ENCODE peak calls at places on chromosome 15, in four cellular contexts. One of them, this sample, is unnamed.
A peak's percentile ranks its signal among the peaks of the same experiment; 100 is the strongest.

GRCh38 chr15:94691169-94691568 is 459.8 kb downstream of the MCTP2 start:
- DNase-seq in GM23338: no peak
- DNase-seq in testis: no peak
- DNase-seq in aorta: no peak
- DNase-seq in this sample: no peak

GRCh38 chr15:98057453-98057852 is 97.0 kb downstream of the ARRDC4 start:
- DNase-seq in GM23338: no peak
- DNase-seq in testis: no peak
- DNase-seq in aorta: no peak
- DNase-seq in this sample: no peak

GRCh38 chr15:98896002-98896721 is 111.4 kb downstream of the PGPEP1L start:
- DNase-seq in GM23338: no peak
- DNase-seq in testis: no peak
- DNase-seq in aorta: no peak
- DNase-seq in this sample: no peak

GRCh38 chr15:78365931-78366330 is 25.8 kb downstream of the CRABP1 start:
- DNase-seq in GM23338: no peak
- DNase-seq in testis: no peak
- DNase-seq in aorta: no peak
- DNase-seq in this sample: no peak

GRCh38 chr15:85276508-85276907 is 103.9 kb upstream of the AKAP13 start:
- DNase-seq in GM23338: no peak
- DNase-seq in testis: no peak
- DNase-seq in aorta: no peak
- DNase-seq in this sample: no peak

GRCh38 chr15:79067969-79068368 is 22.6 kb downstream of the RASGRF1 start:
- DNase-seq in GM23338: no peak
- DNase-seq in testis: no peak
- DNase-seq in aorta: no peak
- DNase-seq in this sample: no peak

GRCh38 chr15:49421991-49422390 is 1.1 kb upstream of the FGF7 start:
- DNase-seq in GM23338: peak; percentile 75
- DNase-seq in testis: peak; percentile 26
- DNase-seq in aorta: peak; percentile 53
- DNase-seq in this sample: peak; percentile 59

GRCh38 chr15:67836477-67836876 is 3.4 kb downstream of the RNU6-1 start:
- DNase-seq in GM23338: peak; percentile 85
- DNase-seq in testis: peak; percentile 65
- DNase-seq in aorta: no peak
- DNase-seq in this sample: peak; percentile 91

GRCh38 chr15:66401130-66402021 is 14.7 kb downstream of the MAP2K1 start:
- DNase-seq in GM23338: peak; percentile 75
- DNase-seq in testis: no peak
- DNase-seq in aorta: no peak
- DNase-seq in this sample: no peak

GRCh38 chr15:89419370-89419984 is 76.9 kb downstream of the RHCG start:
- DNase-seq in GM23338: peak; percentile 94
- DNase-seq in testis: peak; percentile 72
- DNase-seq in aorta: peak; percentile 60
- DNase-seq in this sample: peak; percentile 67

GRCh38 chr15:95141486-95141885 is 910.1 kb downstream of the MCTP2 start:
- DNase-seq in GM23338: no peak
- DNase-seq in testis: no peak
- DNase-seq in aorta: no peak
- DNase-seq in this sample: no peak

GRCh38 chr15:57494575-57494974 is 97.1 kb upstream of the MYZAP start:
- DNase-seq in GM23338: no peak
- DNase-seq in testis: no peak
- DNase-seq in aorta: no peak
- DNase-seq in this sample: no peak

GRCh38 chr15:21267686-21268395 is 172.5 kb downstream of the POTEB3 start:
- DNase-seq in GM23338: no peak
- DNase-seq in testis: no peak
- DNase-seq in aorta: no peak
- DNase-seq in this sample: peak; percentile 62

GRCh38 chr15:73697033-73697467 is 12.9 kb downstream of the CD276 start:
- DNase-seq in GM23338: peak; percentile 80
- DNase-seq in testis: peak; percentile 87
- DNase-seq in aorta: peak; percentile 94
- DNase-seq in this sample: peak; percentile 99

GRCh38 chr15:80217327-80217900 is 34.6 kb downstream of the CTXND1 start:
- DNase-seq in GM23338: no peak
- DNase-seq in testis: no peak
- DNase-seq in aorta: no peak
- DNase-seq in this sample: no peak

GRCh38 chr15:28992996-28993719 is 107.4 kb downstream of the APBA2 start:
- DNase-seq in GM23338: no peak
- DNase-seq in testis: peak; percentile 40
- DNase-seq in aorta: peak; percentile 37
- DNase-seq in this sample: no peak

GRCh38 chr15:60795889-60796288 is 316.9 kb upstream of the ICE2 start:
- DNase-seq in GM23338: no peak
- DNase-seq in testis: no peak
- DNase-seq in aorta: no peak
- DNase-seq in this sample: no peak

GRCh38 chr15:67914537-67915373 is 74.9 kb upstream of the RNU6-1 start:
- DNase-seq in GM23338: peak; percentile 61
- DNase-seq in testis: peak; percentile 72
- DNase-seq in aorta: peak; percentile 77
- DNase-seq in this sample: peak; percentile 51

GRCh38 chr15:74011610-74012009 is 17.1 kb downstream of the PML start:
- DNase-seq in GM23338: no peak
- DNase-seq in testis: peak; percentile 58
- DNase-seq in aorta: peak; percentile 72
- DNase-seq in this sample: no peak

GRCh38 chr15:85639752-85640381 is 154.9 kb downstream of the KLHL25 start:
- DNase-seq in GM23338: no peak
- DNase-seq in testis: no peak
- DNase-seq in aorta: no peak
- DNase-seq in this sample: no peak

GRCh38 chr15:41992803-41993190 is 20.4 kb upstream of the EHD4 start:
- DNase-seq in GM23338: no peak
- DNase-seq in testis: no peak
- DNase-seq in aorta: no peak
- DNase-seq in this sample: no peak

GRCh38 chr15:84953726-84954125 is 27.9 kb upstream of the PDE8A start:
- DNase-seq in GM23338: no peak
- DNase-seq in testis: no peak
- DNase-seq in aorta: no peak
- DNase-seq in this sample: no peak

GRCh38 chr15:85727068-85727467 is 67.7 kb downstream of the KLHL25 start:
- DNase-seq in GM23338: no peak
- DNase-seq in testis: no peak
- DNase-seq in aorta: no peak
- DNase-seq in this sample: no peak

GRCh38 chr15:57297630-57298029 is 78.7 kb upstream of the CGNL1 start:
- DNase-seq in GM23338: no peak
- DNase-seq in testis: no peak
- DNase-seq in aorta: no peak
- DNase-seq in this sample: no peak

GRCh38 chr15:74957301-74958035 is 896 bp upstream of the RPP25 start:
- DNase-seq in GM23338: peak; percentile 60
- DNase-seq in testis: peak; percentile 18
- DNase-seq in aorta: peak; percentile 76
- DNase-seq in this sample: no peak

GRCh38 chr15:63473999-63474809 is 30.2 kb upstream of the USP3 start:
- DNase-seq in GM23338: peak; percentile 68
- DNase-seq in testis: no peak
- DNase-seq in aorta: no peak
- DNase-seq in this sample: peak; percentile 49

GRCh38 chr15:63258658-63259057 is 18.7 kb upstream of the APH1B start:
- DNase-seq in GM23338: no peak
- DNase-seq in testis: no peak
- DNase-seq in aorta: no peak
- DNase-seq in this sample: no peak

GRCh38 chr15:78213956-78214355 is 20.4 kb downstream of the ACSBG1 start:
- DNase-seq in GM23338: no peak
- DNase-seq in testis: no peak
- DNase-seq in aorta: no peak
- DNase-seq in this sample: no peak

GRCh38 chr15:95845862-95846515 is 484.5 kb upstream of the NR2F2 start:
- DNase-seq in GM23338: no peak
- DNase-seq in testis: peak; percentile 21
- DNase-seq in aorta: peak; percentile 43
- DNase-seq in this sample: peak; percentile 87

GRCh38 chr15:79307251-79307650 is 3.7 kb upstream of the TMED3 start:
- DNase-seq in GM23338: no peak
- DNase-seq in testis: no peak
- DNase-seq in aorta: no peak
- DNase-seq in this sample: no peak

GRCh38 chr15:31367730-31368344 is 41.2 kb downstream of the KLF13 start:
- DNase-seq in GM23338: no peak
- DNase-seq in testis: no peak
- DNase-seq in aorta: no peak
- DNase-seq in this sample: no peak

GRCh38 chr15:91318976-91319714 is 219.1 kb downstream of the SV2B start:
- DNase-seq in GM23338: no peak
- DNase-seq in testis: no peak
- DNase-seq in aorta: no peak
- DNase-seq in this sample: no peak

GRCh38 chr15:51708013-51708412 is 26.7 kb downstream of the SCG3 start:
- DNase-seq in GM23338: no peak
- DNase-seq in testis: no peak
- DNase-seq in aorta: no peak
- DNase-seq in this sample: no peak

DNA sequence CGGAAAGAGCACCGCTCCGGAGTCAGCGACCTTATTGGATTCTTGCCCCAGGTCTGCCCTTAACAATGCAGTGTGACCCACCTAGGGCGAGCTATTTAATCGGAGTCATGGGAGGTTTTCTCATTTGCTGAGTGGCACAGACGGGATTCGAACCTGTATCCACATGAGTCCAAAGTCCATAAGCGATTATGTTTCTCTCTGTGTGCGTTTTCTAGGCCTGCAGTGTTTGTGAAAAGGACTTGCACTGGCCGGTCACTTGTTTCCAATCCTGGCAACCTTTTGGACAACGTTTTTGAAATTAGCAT is 686 bp upstream of the HDGFL3 start:
- DNase-seq in GM23338: peak; percentile 81
- DNase-seq in testis: no peak
- DNase-seq in aorta: no peak
- DNase-seq in this sample: no peak
- H3K4me3 ChIP-seq in GM23338: peak overlapping the region; percentile 80
- H3K4me3 ChIP-seq in testis: peak overlapping the region; percentile 83
- H3K4me3 ChIP-seq in aorta: peak overlapping the region; percentile 91
- H3K4me3 ChIP-seq in this sample: peak overlapping the region; percentile 95

GRCh38 chr15:70435369-70435768 is 328.0 kb downstream of the UACA start:
- DNase-seq in GM23338: no peak
- DNase-seq in testis: no peak
- DNase-seq in aorta: no peak
- DNase-seq in this sample: no peak

GRCh38 chr15:70437089-70437488 is 326.3 kb downstream of the UACA start:
- DNase-seq in GM23338: no peak
- DNase-seq in testis: no peak
- DNase-seq in aorta: no peak
- DNase-seq in this sample: no peak

GRCh38 chr15:70436428-70436827 is 326.9 kb downstream of the UACA start:
- DNase-seq in GM23338: no peak
- DNase-seq in testis: no peak
- DNase-seq in aorta: no peak
- DNase-seq in this sample: no peak

GRCh38 chr15:70437882-70438331 is 325.5 kb downstream of the UACA start:
- DNase-seq in GM23338: no peak
- DNase-seq in testis: no peak
- DNase-seq in aorta: no peak
- DNase-seq in this sample: peak; percentile 68

GRCh38 chr15:70435872-70436271 is 327.5 kb downstream of the UACA start:
- DNase-seq in GM23338: no peak
- DNase-seq in testis: no peak
- DNase-seq in aorta: no peak
- DNase-seq in this sample: no peak
- H3K27ac ChIP-seq in GM23338: no peak overlapping the region
- H3K27ac ChIP-seq in testis: no peak overlapping the region
- H3K27ac ChIP-seq in aorta: no peak overlapping the region
- H3K27ac ChIP-seq in this sample: no peak overlapping the region

GRCh38 chr15:33011976-33012375 is 182.5 kb downstream of the FMN1 start:
- DNase-seq in GM23338: no peak
- DNase-seq in testis: no peak
- DNase-seq in aorta: no peak
- DNase-seq in this sample: peak; percentile 47

GRCh38 chr15:33009026-33009425 is 185.5 kb downstream of the FMN1 start:
- DNase-seq in GM23338: no peak
- DNase-seq in testis: no peak
- DNase-seq in aorta: no peak
- DNase-seq in this sample: no peak

GRCh38 chr15:33016405-33017024 is 178.0 kb downstream of the FMN1 start:
- DNase-seq in GM23338: no peak
- DNase-seq in testis: no peak
- DNase-seq in aorta: no peak
- DNase-seq in this sample: no peak

GRCh38 chr15:33009603-33010002 is 184.9 kb downstream of the FMN1 start:
- DNase-seq in GM23338: no peak
- DNase-seq in testis: no peak
- DNase-seq in aorta: no peak
- DNase-seq in this sample: no peak

GRCh38 chr15:33013827-33014445 is 180.6 kb downstream of the FMN1 start:
- DNase-seq in GM23338: no peak
- DNase-seq in testis: no peak
- DNase-seq in aorta: no peak
- DNase-seq in this sample: no peak
- H3K36me3 ChIP-seq in GM23338: no peaks in the 10 kb centered on the region
- H3K36me3 ChIP-seq in testis: no peaks in the 10 kb centered on the region
- H3K36me3 ChIP-seq in aorta: no peaks in the 10 kb centered on the region
- H3K36me3 ChIP-seq in this sample: peaks cover 3% of the 10 kb centered on the region

DNA sequence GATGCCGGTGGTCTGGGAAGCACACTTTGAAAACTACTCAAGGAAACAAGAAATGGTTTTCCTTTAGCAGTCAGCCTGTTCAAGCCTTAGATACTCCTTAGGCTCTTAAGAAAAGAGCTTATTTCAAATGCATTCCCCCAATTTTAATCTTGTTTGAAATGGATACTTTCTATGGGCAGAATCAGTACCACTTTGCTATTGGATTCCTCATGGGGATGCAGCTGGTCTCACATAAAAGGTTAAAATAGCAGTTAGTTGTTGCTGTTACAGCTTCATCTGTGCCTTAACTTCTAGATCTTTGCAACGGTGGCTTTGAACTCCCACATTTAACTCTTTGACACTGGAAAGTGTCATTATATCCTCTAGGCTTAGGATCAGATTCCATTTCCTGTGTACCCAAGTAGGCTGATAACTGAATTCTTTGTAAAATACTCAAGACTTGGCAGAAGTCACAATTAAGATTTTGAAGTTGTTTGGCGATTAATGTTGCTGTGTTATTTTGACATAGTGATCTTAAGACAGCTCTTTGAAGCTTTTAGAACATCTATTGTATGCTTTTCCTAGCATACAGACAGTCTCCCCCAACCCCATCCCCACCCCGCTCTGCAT is 2.2 kb downstream of the THBS1 start:
- DNase-seq in GM23338: no peak
- DNase-seq in testis: no peak
- DNase-seq in aorta: no peak
- DNase-seq in this sample: no peak
- H3K4me3 ChIP-seq in GM23338: peak overlapping the region; percentile 78
- H3K4me3 ChIP-seq in testis: no peak overlapping the region
- H3K4me3 ChIP-seq in aorta: no peak overlapping the region
- H3K4me3 ChIP-seq in this sample: peak overlapping the region; percentile 19

GRCh38 chr15:76382987-76383728 is 46.6 kb downstream of the ISL2 start:
- DNase-seq in GM23338: no peak
- DNase-seq in testis: no peak
- DNase-seq in aorta: no peak
- DNase-seq in this sample: no peak
- H3K27ac ChIP-seq in GM23338: no peak overlapping the region
- H3K27ac ChIP-seq in testis: no peak overlapping the region
- H3K27ac ChIP-seq in aorta: no peak overlapping the region
- H3K27ac ChIP-seq in this sample: no peak overlapping the region

This sample was measured in SJCRH30.